ENCODE peak calls at places on chromosomes 5 and 9, in four cellular contexts. X, B, Y and A are unnamed samples.

GRCh38 chr5:121271546-121271945 is 580.1 kb upstream of the FTMT start:
- DNase-seq in X (no peak), B (no peak), Y (no peak), A (no peak)

GRCh38 chr9:135736265-135736978 is 34.4 kb downstream of the KCNT1 start:
- DNase-seq in B (no peak), Y (no peak), X (no peak), A (no peak)

GRCh38 chr9:128636556-128637530 is 19.8 kb downstream of the DYNC2I2 start:
- DNase-seq in Y (no peak), B (no peak), X (no peak), A (no peak)

GRCh38 chr9:136488247-136489214 is 5.7 kb upstream of the SEC16A start:
- DNase-seq in X (peak; percentile 65), Y (peak; percentile 50), B (peak; percentile 41), A (peak; percentile 79)

GRCh38 chr5:146059349-146060220 is 45.8 kb downstream of the PLAC8L1 start:
- DNase-seq in B (no peak), X (no peak), Y (no peak), A (no peak)

GRCh38 chr9:92641092-92641809 is 28.7 kb downstream of the IPPK start:
- DNase-seq in Y (no peak), B (no peak), X (no peak), A (no peak)

GRCh38 chr5:27854243-27854852 is 816.0 kb upstream of the CDH9 start:
- DNase-seq in X (no peak), B (no peak), Y (no peak), A (no peak)

GRCh38 chr5:142797420-142797819 is 27.2 kb downstream of the ARHGAP26 start:
- DNase-seq in Y (no peak), X (no peak), B (no peak), A (no peak)

GRCh38 chr5:145978672-145979071 is 42.3 kb downstream of the SH3RF2 start:
- DNase-seq in X (no peak), Y (no peak), B (no peak), A (peak; percentile 75)

GRCh38 chr9:77616191-77616590 is 31.9 kb downstream of the GNA14 start:
- DNase-seq in Y (no peak), X (no peak), B (no peak), A (no peak)